ENCODE peak calls at places on chromosomes 7 and 10, in ten cellular contexts. D is ovary; A is T-helper 22 cell; S is adrenal gland; J is NCI-H1417; W is mucosa of descending colon; Z is stimulated activated CD8-positive, alpha-beta memory T cell treated with anti-CD3 and anti-CD28 coated beads, Interleukin-2, amount 100 ng/mL, for 1 hour; K is B cell; O is NCI-H2081; X is NCI-H1092 treated with DMSO at 0.1 percent for 48 hours. B is an unnamed sample.

GRCh38 chr7:1856161-1856965 is 186.3 kb downstream of the ELFN1 start:
- DNase-seq in D (no peak), A (no peak), S (no peak), J (no peak), W (peak), Z (no peak), K (no peak), O (no peak), X (no peak), B (no peak)

GRCh38 chr7:2641406-2642393 is 9.9 kb downstream of the TTYH3 start:
- DNase-seq in D (peak), A (no peak), S (peak), J (no peak), W (peak), Z (no peak), K (peak), O (no peak), X (no peak), B (peak)

GRCh38 chr7:69476416-69476815 is 121.9 kb upstream of the AUTS2 start:
- DNase-seq in D (no peak), A (no peak), S (no peak), J (no peak), W (no peak), Z (no peak), K (no peak), O (no peak), X (no peak), B (no peak)

GRCh38 chr7:106767498-106768323 is 97.4 kb upstream of the PIK3CG start:
- DNase-seq in D (no peak), A (no peak), S (no peak), J (no peak), W (no peak), Z (no peak), K (peak), O (no peak), X (no peak), B (no peak)

GRCh38 chr7:34723866-34724490 is 66.0 kb downstream of the NPSR1 start:
- DNase-seq in D (no peak), A (no peak), S (no peak), J (no peak), W (no peak), Z (no peak), K (no peak), O (no peak), X (no peak), B (no peak)

GRCh38 chr10:122056431-122057094 is 67.6 kb downstream of the TACC2 start:
- DNase-seq in D (no peak), A (no peak), S (peak), J (no peak), W (peak), Z (no peak), K (no peak), O (no peak), X (no peak), B (no peak)

GRCh38 chr10:99689461-99689860 is 30.2 kb downstream of the ENTPD7 start:
- DNase-seq in D (no peak), A (no peak), S (no peak), J (no peak), W (no peak), Z (no peak), K (no peak), O (no peak), X (no peak), B (no peak)

GRCh38 chr10:128539784-128540759 is 413.8 kb upstream of the MKI67 start:
- DNase-seq in D (no peak), A (no peak), S (peak), J (no peak), W (no peak), Z (no peak), K (no peak), O (no peak), X (no peak), B (no peak)

GRCh38 chr10:71725998-71726672 is 6.6 kb upstream of the C10orf105 start:
- DNase-seq in D (no peak), A (peak), S (peak), J (no peak), W (no peak), Z (peak), K (peak), O (no peak), X (no peak), B (peak)

GRCh38 chr10:14383266-14383665 is 52.5 kb upstream of the FRMD4A start:
- DNase-seq in D (no peak), A (no peak), S (no peak), J (no peak), W (no peak), Z (no peak), K (no peak), O (no peak), X (no peak), B (no peak)

GRCh38 chr7:73770002-73770859 is at the start of gene CLDN3:
- DNase-seq in D (no peak), A (no peak), S (no peak), J (peak), W (peak), Z (no peak), K (peak), O (peak), X (peak), B (no peak)

GRCh38 chr10:132588301-132589013 is 50.9 kb downstream of the INPP5A start:
- DNase-seq in D (no peak), A (no peak), S (peak), J (no peak), W (no peak), Z (no peak), K (peak), O (no peak), X (no peak), B (no peak)

GRCh38 chr10:24453404-24453830 is 244.5 kb downstream of the KIAA1217 start:
- DNase-seq in D (no peak), A (no peak), S (no peak), J (no peak), W (no peak), Z (no peak), K (no peak), O (no peak), X (no peak), B (no peak)

GRCh38 chr7:157444011-157444842 is 107.4 kb downstream of the DNAJB6 start:
- DNase-seq in D (no peak), A (no peak), S (no peak), J (no peak), W (no peak), Z (no peak), K (no peak), O (no peak), X (no peak), B (no peak)

GRCh38 chr7:98727146-98727709 is 110.1 kb downstream of the NPTX2 start:
- DNase-seq in D (no peak), A (no peak), S (no peak), J (no peak), W (no peak), Z (no peak), K (no peak), O (no peak), X (no peak), B (no peak)

GRCh38 chr10:119542990-119543813 is 683 bp upstream of the RGS10 start:
- DNase-seq in D (peak), A (peak), S (peak), J (peak), W (peak), Z (peak), K (peak), O (peak), X (no peak), B (peak)

GRCh38 chr10:51983481-51983880 is 284.1 kb upstream of the CSTF2T start:
- DNase-seq in D (no peak), A (no peak), S (no peak), J (no peak), W (no peak), Z (no peak), K (no peak), O (no peak), X (no peak), B (no peak)

GRCh38 chr10:90958781-90959180 is 37.9 kb upstream of the ANKRD1 start:
- DNase-seq in D (no peak), A (no peak), S (no peak), J (no peak), W (no peak), Z (no peak), K (no peak), O (no peak), X (no peak), B (no peak)

GRCh38 chr10:97762816-97763215 is 9.0 kb downstream of the SFRP5 start:
- DNase-seq in D (no peak), A (no peak), S (no peak), J (no peak), W (no peak), Z (no peak), K (no peak), O (no peak), X (no peak), B (no peak)

GRCh38 chr10:7218974-7219373 is 191.9 kb downstream of the SFMBT2 start:
- DNase-seq in D (no peak), A (no peak), S (no peak), J (no peak), W (no peak), Z (no peak), K (no peak), O (no peak), X (no peak), B (no peak)

GRCh38 chr10:21304608-21305007 is 220.9 kb downstream of the SKIDA1 start:
- DNase-seq in D (no peak), A (no peak), S (no peak), J (no peak), W (no peak), Z (no peak), K (no peak), O (no peak), X (no peak), B (no peak)

GRCh38 chr10:101859530-101859929 is 15.9 kb upstream of the KCNIP2 start:
- DNase-seq in D (no peak), A (no peak), S (no peak), J (no peak), W (no peak), Z (no peak), K (no peak), O (no peak), X (no peak), B (no peak)

GRCh38 chr7:104979167-104979841 is 34.7 kb upstream of the KMT2E start:
- DNase-seq in D (no peak), A (no peak), S (peak), J (peak), W (no peak), Z (no peak), K (no peak), O (peak), X (no peak), B (no peak)